ENCODE peak calls at places on chromosomes 7 and 10, in six cellular contexts. A, H, F, E, P and S are unnamed samples.

GRCh38 chr7:105990726-105991465 is 27.8 kb downstream of the CDHR3 start:
- DNase-seq in P (no peak), F (no peak), H (peak), E (no peak), A (no peak), S (no peak)

GRCh38 chr7:46393142-46393541 is 472.1 kb upstream of the IGFBP3 start:
- DNase-seq in E (no peak), A (no peak), H (no peak), F (no peak), P (no peak), S (no peak)

GRCh38 chr10:15152556-15152955 is 15.9 kb downstream of the NMT2 start:
- DNase-seq in P (no peak), H (no peak), E (no peak), A (no peak), F (no peak), S (no peak)

GRCh38 chr7:6578114-6579084 is 1.1 kb downstream of the ZDHHC4 start:
- DNase-seq in H (no peak), F (no peak), E (no peak), A (peak), P (no peak), S (no peak)

GRCh38 chr7:69871886-69872592 is 273.8 kb downstream of the AUTS2 start:
- DNase-seq in H (no peak), F (no peak), E (no peak), A (no peak), P (no peak), S (no peak)

GRCh38 chr10:43866712-43867111 is 218.0 kb upstream of the ZNF32 start:
- DNase-seq in H (no peak), E (no peak), P (no peak), A (no peak), F (no peak), S (no peak)

GRCh38 chr10:116385994-116386809 is 41.4 kb upstream of the PNLIPRP3 start:
- DNase-seq in E (no peak), A (peak), H (peak), F (no peak), P (no peak), S (peak)

GRCh38 chr7:143013897-143014296 is 13.0 kb downstream of the OR9A2 start:
- DNase-seq in P (no peak), H (peak), A (peak), F (no peak), E (no peak), S (no peak)

GRCh38 chr10:72375173-72375572 is 20.5 kb upstream of the DNAJB12 start:
- DNase-seq in F (no peak), H (peak), A (no peak), E (no peak), P (no peak), S (peak)

GRCh38 chr7:152056621-152057274 is 31.3 kb downstream of the GALNT11 start:
- DNase-seq in A (no peak), H (no peak), E (no peak), F (no peak), P (no peak), S (no peak)

GRCh38 chr7:74498996-74499834 is 45.5 kb downstream of the GTF2IRD1 start:
- DNase-seq in H (no peak), F (peak), A (no peak), E (no peak), P (no peak), S (no peak)

GRCh38 chr7:68288099-68288498 is 1291.5 kb downstream of the TYW1 start:
- DNase-seq in H (no peak), E (no peak), P (no peak), A (no peak), F (no peak), S (no peak)

GRCh38 chr10:69876931-69877330 is 75.2 kb downstream of the COL13A1 start:
- DNase-seq in A (no peak), P (no peak), E (no peak), F (no peak), H (no peak), S (no peak)

GRCh38 chr7:152986369-152986768 is 226.8 kb downstream of the ACTR3B start:
- DNase-seq in F (no peak), P (no peak), A (no peak), E (no peak), H (no peak), S (peak)

GRCh38 chr10:49222170-49222569 is 34.0 kb upstream of the TMEM273 start:
- DNase-seq in A (no peak), P (no peak), F (no peak), H (no peak), E (no peak), S (no peak)

GRCh38 chr10:7572435-7572834 is 94.3 kb downstream of the ITIH5 start:
- DNase-seq in P (no peak), F (no peak), A (no peak), H (no peak), E (no peak), S (no peak)

GRCh38 chr10:78371118-78371517 is 337.5 kb downstream of the RPS24 start:
- DNase-seq in F (no peak), P (no peak), H (no peak), A (no peak), E (no peak), S (no peak)

GRCh38 chr7:506921-507622 is 12.6 kb downstream of the PDGFA start:
- DNase-seq in A (no peak), P (no peak), F (peak), E (no peak), H (no peak), S (no peak)

GRCh38 chr7:150737265-150738055 is at the start of gene GIMAP5:
- DNase-seq in E (no peak), P (no peak), F (no peak), A (no peak), H (no peak), S (no peak)

GRCh38 chr7:590731-591551 is 71.3 kb upstream of the PDGFA start:
- DNase-seq in H (no peak), F (no peak), P (no peak), E (peak), A (no peak), S (peak)

GRCh38 chr10:114043532-114044250 is at the start of gene ADRB1:
- DNase-seq in E (no peak), F (peak), P (no peak), A (peak), H (peak), S (peak)

GRCh38 chr7:28411876-28412662 is at the start of gene CREB5:
- DNase-seq in F (no peak), A (no peak), P (no peak), H (peak), E (no peak), S (peak)